ENCODE peak calls at places on chromosomes 3 and 15, in seven cellular contexts. O is type B pancreatic cell; L is HFFc6; U is activated T-helper 1 cell treated with Interleukin-2 at 50 U/mL for 16 hours; J is activated CD4-positive, alpha-beta T cell treated with anti-CD3 and anti-CD28 coated beads for 36 hours; K is CD8-positive, alpha-beta T cell; W is activated T-helper 2 cell treated with anti-CD3 and anti-CD28 coated beads, Interferon-gamma antibody, Interleukin-2, Interleukin-4, amounts not matched to agents 10 μg/mL and 5 μg/mL and 100 μg/mL, durations not matched to agents 14 hours and 24 hours and 36 hours. N is an unnamed sample.

GRCh38 chr3:9499455-9500107 is 54.0 kb downstream of the LHFPL4 start:
- DNase-seq in U (no peak), K (no peak), L (no peak), J (no peak), W (no peak), O (no peak), N (no peak)

GRCh38 chr3:128794788-128795649 is 69.0 kb downstream of the RAB7A start:
- DNase-seq in W (peak; percentile 61), J (peak; percentile 76), L (peak; percentile 71), O (no peak), K (peak; percentile 57), U (peak; percentile 30), N (no peak)

GRCh38 chr15:39504812-39505211 is 76.1 kb upstream of the THBS1 start:
- DNase-seq in K (no peak), J (no peak), W (no peak), O (no peak), L (peak; percentile 76), U (no peak), N (no peak)

GRCh38 chr3:125434582-125435011 is 59.5 kb upstream of the ZNF148 start:
- DNase-seq in J (peak; percentile 37), U (no peak), L (no peak), O (no peak), K (no peak), W (no peak), N (no peak)

GRCh38 chr15:57758556-57758955 is 52.0 kb downstream of the POLR2M start:
- DNase-seq in U (no peak), O (no peak), L (no peak), J (no peak), W (no peak), K (no peak), N (no peak)

GRCh38 chr3:130601662-130602061 is 84.7 kb downstream of the COL6A6 start:
- DNase-seq in L (no peak), U (no peak), O (no peak), J (no peak), W (no peak), K (no peak), N (no peak)

GRCh38 chr15:63357061-63357460 is 24.6 kb downstream of the CA12 start:
- DNase-seq in L (no peak), U (no peak), K (no peak), J (no peak), W (no peak), O (no peak), N (no peak)

GRCh38 chr3:133965033-133965570 is 64.6 kb downstream of the SLCO2A1 start:
- DNase-seq in W (no peak), L (no peak), K (no peak), O (no peak), U (no peak), J (no peak), N (no peak)

GRCh38 chr3:190339130-190339529 is 16.9 kb upstream of the CLDN1 start:
- DNase-seq in W (no peak), L (peak; percentile 50), J (no peak), K (no peak), U (no peak), O (no peak), N (no peak)

GRCh38 chr3:27046346-27046745 is 322.8 kb downstream of the NEK10 start:
- DNase-seq in U (no peak), L (no peak), O (no peak), J (no peak), W (no peak), K (no peak), N (no peak)

GRCh38 chr3:105960381-105960780 is 91.6 kb upstream of the CBLB start:
- DNase-seq in O (no peak), K (no peak), W (no peak), J (no peak), U (no peak), L (no peak), N (no peak)

GRCh38 chr3:99808163-99808794 is 9.4 kb upstream of the CMSS1 start:
- DNase-seq in L (peak; percentile 76), O (no peak), K (peak; percentile 13), J (peak; percentile 51), U (no peak), W (no peak), N (no peak)

GRCh38 chr15:98292442-98293240 is 332.1 kb downstream of the ARRDC4 start:
- DNase-seq in J (peak; percentile 75), U (no peak), L (peak; percentile 10), W (peak; percentile 17), O (peak; percentile 79), K (no peak), N (no peak)

GRCh38 chr15:68003297-68003696 is 50.8 kb upstream of the PIAS1 start:
- DNase-seq in J (no peak), K (no peak), O (no peak), L (no peak), U (no peak), W (no peak), N (no peak)

GRCh38 chr15:51600114-51600513 is 22.5 kb downstream of the DMXL2 start:
- DNase-seq in L (no peak), K (no peak), U (no peak), J (peak; percentile 5), O (no peak), W (no peak), N (no peak)

GRCh38 chr3:58962040-58962651 is 87.7 kb downstream of the CFAP20DC start:
- DNase-seq in U (no peak), W (no peak), L (no peak), O (no peak), K (no peak), J (no peak), N (no peak)

GRCh38 chr15:55654541-55654940 is 66.4 kb upstream of the PYGO1 start:
- DNase-seq in L (no peak), J (no peak), W (no peak), O (no peak), K (no peak), U (no peak), N (no peak)

GRCh38 chr3:134333522-134334181 is 40.6 kb downstream of the AMOTL2 start:
- DNase-seq in J (no peak), W (no peak), L (peak; percentile 92), O (no peak), K (no peak), U (no peak), N (no peak)

GRCh38 chr3:188749010-188749617 is 422.7 kb upstream of the TPRG1 start:
- DNase-seq in W (peak; percentile 22), K (peak; percentile 41), J (peak; percentile 59), L (no peak), U (peak; percentile 7), O (no peak), N (no peak)

GRCh38 chr15:70376929-70377691 is 279.4 kb upstream of the TLE3 start:
- DNase-seq in L (peak; percentile 14), O (peak; percentile 69), J (no peak), W (no peak), U (no peak), K (no peak), N (no peak)